ENCODE peak calls at places on chromosomes 4 and X, in six cellular contexts. O is brain microvascular endothelial cell, G is cardiac muscle cell, S is MG63, U is tibial nerve, C is heart right ventricle. Z is an unnamed sample.

GRCh38 chr4:56757821-56758400 is 63.6 kb downstream of the SPINK2 start:
- DNase-seq in S (peak), U (peak), C (no peak), G (peak), O (peak), Z (peak)

GRCh38 chr4:16206848-16207247 is 19.4 kb downstream of the TAPT1 start:
- DNase-seq in G (no peak), C (no peak), O (no peak), U (no peak), S (no peak), Z (peak)

GRCh38 chr4:107034091-107034698 is 1.9 kb downstream of the DKK2 start:
- DNase-seq in U (peak), C (no peak), O (peak), G (peak), S (peak), Z (peak)

GRCh38 chr4:120066525-120067333 is at the start of gene MAD2L1:
- DNase-seq in C (peak), G (peak), O (peak), S (peak), U (peak), Z (peak)

GRCh38 chr4:75470738-75471137 is 43.5 kb downstream of the RCHY1 start:
- DNase-seq in S (no peak), U (no peak), C (no peak), G (no peak), O (no peak), Z (no peak)

GRCh38 chr4:72567036-72567435 is 2.0 kb downstream of the ADAMTS3 start:
- DNase-seq in C (no peak), O (no peak), G (no peak), U (no peak), S (no peak), Z (no peak)

GRCh38 chrX:9677098-9677739 is 88.4 kb downstream of the GPR143 start:
- DNase-seq in U (no peak), G (no peak), C (peak), O (no peak), S (no peak), Z (peak)

GRCh38 chr4:2797545-2798305 is 4.8 kb downstream of the SH3BP2 start:
- DNase-seq in O (no peak), C (no peak), S (no peak), U (no peak), G (no peak), Z (no peak)

GRCh38 chrX:111288841-111289240 is 18.6 kb upstream of the CAPN6 start:
- DNase-seq in U (no peak), S (no peak), G (no peak), C (no peak), O (no peak), Z (no peak)

GRCh38 chrX:133913009-133913408 is 72.4 kb downstream of the GPC3 start:
- DNase-seq in C (no peak), O (no peak), S (no peak), U (no peak), G (no peak), Z (no peak)
- H3K4me3 ChIP-seq in C (no peak), O (no peak), S (no peak), U (no peak), G (no peak), Z (no peak)

GRCh38 chr4:7985891-7986441 is 46.3 kb upstream of the AFAP1 start:
- DNase-seq in C (no peak), O (peak), S (no peak), G (peak), U (no peak), Z (no peak)
- H3K4me3 ChIP-seq in C (no peak), O (no peak), S (no peak), G (no peak), U (no peak), Z (no peak)

GRCh38 chr4:78753091-78753490 is 23.1 kb upstream of the BMP2K start:
- DNase-seq in U (no peak), S (no peak), C (no peak), O (no peak), G (no peak), Z (no peak)
- H3K4me3 ChIP-seq in U (no peak), S (no peak), C (no peak), O (no peak), G (no peak), Z (no peak)

GRCh38 chrX:49054073-49054762 is 4.6 kb upstream of the CCDC120 start:
- DNase-seq in C (no peak), U (no peak), G (no peak), O (no peak), S (no peak), Z (no peak)
- H3K4me3 ChIP-seq in C (peak), U (peak), G (peak), O (peak), S (peak), Z (peak)

GRCh38 chr4:1676605-1677525 is 7.2 kb downstream of the FAM53A start:
- DNase-seq in U (no peak), G (no peak), O (no peak), C (no peak), S (no peak), Z (no peak)

GRCh38 chr4:1674682-1675081 is 9.4 kb downstream of the FAM53A start:
- DNase-seq in U (no peak), C (no peak), O (no peak), S (no peak), G (no peak), Z (no peak)

GRCh38 chr4:1675136-1675801 is 8.8 kb downstream of the FAM53A start:
- DNase-seq in S (no peak), C (no peak), U (no peak), O (no peak), G (no peak), Z (no peak)

GRCh38 chr4:1675802-1676137 is 8.3 kb downstream of the FAM53A start:
- DNase-seq in S (no peak), G (no peak), U (no peak), C (no peak), O (no peak), Z (no peak)

GRCh38 chr4:1678244-1678643 is 5.9 kb downstream of the FAM53A start:
- DNase-seq in O (no peak), G (no peak), S (no peak), C (no peak), U (no peak), Z (no peak)
- H3K4me3 ChIP-seq in O (no peak), G (no peak), S (no peak), C (no peak), U (no peak), Z (no peak)

DNA sequence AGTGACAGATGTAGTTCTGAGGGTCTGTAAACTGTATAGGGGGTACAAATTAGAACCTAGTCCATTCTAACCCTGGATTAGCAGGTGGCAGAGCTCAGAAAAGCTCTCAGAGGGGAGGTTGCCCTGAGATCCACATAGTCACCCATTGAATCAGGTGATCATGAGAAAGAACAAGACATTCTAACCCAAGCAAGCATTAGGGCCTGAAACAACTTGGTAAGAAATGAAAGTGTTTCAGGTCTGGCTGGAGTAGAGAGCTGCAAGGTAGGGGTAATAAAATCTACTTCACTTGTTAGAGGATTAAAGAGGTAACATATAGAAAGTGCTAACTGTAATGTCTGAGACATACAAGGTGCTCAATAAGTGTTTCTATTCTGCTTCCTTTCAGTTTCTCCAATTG is 8.8 kb upstream of the BMP2K start:
- DNase-seq in G (no peak), U (no peak), C (no peak), O (no peak), S (no peak), Z (no peak)
- H3K4me3 ChIP-seq in G (no peak), U (no peak), C (no peak), O (no peak), S (no peak), Z (no peak)

GRCh38 chrX:72255445-72255844 is 16.6 kb upstream of the ERCC6L start:
- DNase-seq in O (no peak), G (no peak), U (no peak), C (no peak), S (no peak), Z (no peak)
- H3K4me3 ChIP-seq in O (no peak), G (no peak), U (no peak), C (no peak), S (no peak), Z (no peak)

Z was measured in astrocyte of the spinal cord.